ENCODE peak calls at places on chromosomes 13 and 19, in six cellular contexts. One of them, this sample, is unnamed.

GRCh38 chr13:95067303-95067702 is 233.9 kb downstream of the ABCC4 start:
- DNase-seq in NCI-H1930: no peak
- DNase-seq in WERI-Rb-1: no peak
- DNase-seq in H54: peak
- DNase-seq in NCI-H1092 treated with DMSO at 0.1 percent for 48 hours: no peak
- DNase-seq in substantia nigra: no peak
- DNase-seq in this sample: no peak

GRCh38 chr13:44955421-44955820 is 33.9 kb downstream of the NUFIP1 start:
- DNase-seq in WERI-Rb-1: no peak
- DNase-seq in H54: no peak
- DNase-seq in substantia nigra: no peak
- DNase-seq in NCI-H1092 treated with DMSO at 0.1 percent for 48 hours: no peak
- DNase-seq in NCI-H1930: no peak
- DNase-seq in this sample: no peak

GRCh38 chr19:41409288-41409687 is 11.7 kb downstream of the BCKDHA start:
- DNase-seq in H54: peak
- DNase-seq in NCI-H1092 treated with DMSO at 0.1 percent for 48 hours: no peak
- DNase-seq in WERI-Rb-1: no peak
- DNase-seq in substantia nigra: no peak
- DNase-seq in NCI-H1930: peak
- DNase-seq in this sample: no peak

GRCh38 chr19:5804516-5805464 is at the start of gene NRTN:
- DNase-seq in NCI-H1930: peak
- DNase-seq in H54: no peak
- DNase-seq in NCI-H1092 treated with DMSO at 0.1 percent for 48 hours: no peak
- DNase-seq in substantia nigra: no peak
- DNase-seq in WERI-Rb-1: peak
- DNase-seq in this sample: no peak

GRCh38 chr19:1068111-1069001 is 1.4 kb downstream of the ARHGAP45 start:
- DNase-seq in H54: no peak
- DNase-seq in NCI-H1092 treated with DMSO at 0.1 percent for 48 hours: no peak
- DNase-seq in WERI-Rb-1: no peak
- DNase-seq in substantia nigra: no peak
- DNase-seq in NCI-H1930: no peak
- DNase-seq in this sample: no peak

GRCh38 chr19:52786078-52786463 is 520 bp downstream of the ZNF600 start:
- DNase-seq in H54: no peak
- DNase-seq in substantia nigra: no peak
- DNase-seq in WERI-Rb-1: peak
- DNase-seq in NCI-H1092 treated with DMSO at 0.1 percent for 48 hours: no peak
- DNase-seq in NCI-H1930: no peak
- DNase-seq in this sample: no peak

GRCh38 chr13:99974939-99975561 is 3.5 kb upstream of the ZIC5 start:
- DNase-seq in substantia nigra: no peak
- DNase-seq in NCI-H1930: no peak
- DNase-seq in NCI-H1092 treated with DMSO at 0.1 percent for 48 hours: no peak
- DNase-seq in H54: no peak
- DNase-seq in WERI-Rb-1: no peak
- DNase-seq in this sample: no peak

GRCh38 chr13:52737451-52737850 is 2.2 kb downstream of the CNMD start:
- DNase-seq in H54: no peak
- DNase-seq in substantia nigra: no peak
- DNase-seq in NCI-H1930: no peak
- DNase-seq in WERI-Rb-1: no peak
- DNase-seq in NCI-H1092 treated with DMSO at 0.1 percent for 48 hours: no peak
- DNase-seq in this sample: no peak

GRCh38 chr13:26557393-26558073 is at the start of gene WASF3:
- DNase-seq in substantia nigra: peak
- DNase-seq in NCI-H1092 treated with DMSO at 0.1 percent for 48 hours: peak
- DNase-seq in NCI-H1930: peak
- DNase-seq in H54: peak
- DNase-seq in WERI-Rb-1: peak
- DNase-seq in this sample: peak

GRCh38 chr13:109468123-109468522 is 318.3 kb downstream of the IRS2 start:
- DNase-seq in H54: no peak
- DNase-seq in substantia nigra: no peak
- DNase-seq in WERI-Rb-1: no peak
- DNase-seq in NCI-H1930: no peak
- DNase-seq in NCI-H1092 treated with DMSO at 0.1 percent for 48 hours: no peak
- DNase-seq in this sample: no peak

GRCh38 chr19:13173129-13173737 is 23.0 kb downstream of the IER2 start:
- DNase-seq in H54: no peak
- DNase-seq in WERI-Rb-1: no peak
- DNase-seq in substantia nigra: no peak
- DNase-seq in NCI-H1092 treated with DMSO at 0.1 percent for 48 hours: no peak
- DNase-seq in NCI-H1930: no peak
- DNase-seq in this sample: no peak

GRCh38 chr13:50238922-50239321 is 223.7 kb downstream of the KCNRG start:
- DNase-seq in NCI-H1092 treated with DMSO at 0.1 percent for 48 hours: no peak
- DNase-seq in WERI-Rb-1: no peak
- DNase-seq in H54: no peak
- DNase-seq in substantia nigra: no peak
- DNase-seq in NCI-H1930: no peak
- DNase-seq in this sample: no peak

GRCh38 chr13:73521291-73521626 is 462.5 kb downstream of the KLF5 start:
- DNase-seq in substantia nigra: no peak
- DNase-seq in NCI-H1092 treated with DMSO at 0.1 percent for 48 hours: no peak
- DNase-seq in WERI-Rb-1: no peak
- DNase-seq in H54: no peak
- DNase-seq in NCI-H1930: no peak
- DNase-seq in this sample: no peak

GRCh38 chr13:65595881-65596280 is 1634.3 kb downstream of the PCDH9 start:
- DNase-seq in WERI-Rb-1: no peak
- DNase-seq in NCI-H1930: no peak
- DNase-seq in NCI-H1092 treated with DMSO at 0.1 percent for 48 hours: no peak
- DNase-seq in H54: no peak
- DNase-seq in substantia nigra: no peak
- DNase-seq in this sample: no peak

GRCh38 chr19:35212241-35212640 is 16.3 kb downstream of the FAM187B start:
- DNase-seq in NCI-H1930: no peak
- DNase-seq in H54: no peak
- DNase-seq in NCI-H1092 treated with DMSO at 0.1 percent for 48 hours: no peak
- DNase-seq in WERI-Rb-1: no peak
- DNase-seq in substantia nigra: no peak
- DNase-seq in this sample: no peak

GRCh38 chr13:109818891-109819290 is 32.5 kb upstream of the IRS2 start:
- DNase-seq in H54: no peak
- DNase-seq in NCI-H1092 treated with DMSO at 0.1 percent for 48 hours: no peak
- DNase-seq in NCI-H1930: no peak
- DNase-seq in WERI-Rb-1: no peak
- DNase-seq in substantia nigra: no peak
- DNase-seq in this sample: peak

GRCh38 chr19:29113838-29114237 is 99.1 kb downstream of the UQCRFS1 start:
- DNase-seq in substantia nigra: no peak
- DNase-seq in NCI-H1092 treated with DMSO at 0.1 percent for 48 hours: no peak
- DNase-seq in NCI-H1930: no peak
- DNase-seq in H54: no peak
- DNase-seq in WERI-Rb-1: no peak
- DNase-seq in this sample: no peak

GRCh38 chr13:22940090-22940710 is 240.6 kb upstream of the SGCG start:
- DNase-seq in H54: no peak
- DNase-seq in NCI-H1092 treated with DMSO at 0.1 percent for 48 hours: no peak
- DNase-seq in substantia nigra: no peak
- DNase-seq in WERI-Rb-1: no peak
- DNase-seq in NCI-H1930: no peak
- DNase-seq in this sample: no peak

GRCh38 chr13:106561551-106562170 is 6.3 kb downstream of the ARGLU1 start:
- DNase-seq in substantia nigra: peak
- DNase-seq in NCI-H1930: no peak
- DNase-seq in WERI-Rb-1: no peak
- DNase-seq in H54: no peak
- DNase-seq in NCI-H1092 treated with DMSO at 0.1 percent for 48 hours: no peak
- DNase-seq in this sample: no peak

GRCh38 chr19:5313307-5313706 is 27.3 kb downstream of the PTPRS start:
- DNase-seq in substantia nigra: no peak
- DNase-seq in NCI-H1092 treated with DMSO at 0.1 percent for 48 hours: peak
- DNase-seq in NCI-H1930: peak
- DNase-seq in WERI-Rb-1: no peak
- DNase-seq in H54: no peak
- DNase-seq in this sample: no peak

GRCh38 chr13:111541752-111542529 is 221.5 kb downstream of the TEX29 start:
- DNase-seq in NCI-H1092 treated with DMSO at 0.1 percent for 48 hours: no peak
- DNase-seq in H54: no peak
- DNase-seq in NCI-H1930: no peak
- DNase-seq in WERI-Rb-1: no peak
- DNase-seq in substantia nigra: no peak
- DNase-seq in this sample: no peak

GRCh38 chr13:35252536-35253205 is 223.8 kb downstream of the MAB21L1 start:
- DNase-seq in NCI-H1092 treated with DMSO at 0.1 percent for 48 hours: no peak
- DNase-seq in H54: no peak
- DNase-seq in WERI-Rb-1: no peak
- DNase-seq in NCI-H1930: no peak
- DNase-seq in substantia nigra: no peak
- DNase-seq in this sample: no peak

This sample was measured in HS-5.